ENCODE peak calls at places on chromosome 14, in seven cellular contexts. K is colonic mucosa, F is NCI-H1048, A is PC-3, R is foreskin keratinocyte, X is memory B cell, Y is BJ. M is an unnamed sample.

GRCh38 chr14:83171761-83172160 is 1638.1 kb upstream of the SEL1L start:
- DNase-seq in Y (no peak), K (no peak), A (no peak), F (no peak), X (no peak), R (no peak), M (no peak)

GRCh38 chr14:33435911-33436310 is 497.2 kb downstream of the NPAS3 start:
- DNase-seq in F (no peak), A (peak), K (no peak), R (peak), X (no peak), Y (peak), M (no peak)

GRCh38 chr14:69318241-69318640 is 58.3 kb downstream of the GALNT16 start:
- DNase-seq in R (no peak), X (peak), K (no peak), A (no peak), Y (no peak), F (no peak), M (no peak)

GRCh38 chr14:93015039-93015438 is 92.1 kb downstream of the CHGA start:
- DNase-seq in X (no peak), F (no peak), R (no peak), A (no peak), K (no peak), Y (no peak), M (no peak)

GRCh38 chr14:73725116-73726024 is 11.2 kb upstream of the PNMA1 start:
- DNase-seq in A (no peak), X (no peak), Y (no peak), K (no peak), R (no peak), F (no peak), M (no peak)

GRCh38 chr14:95493503-95493902 is 22.9 kb downstream of the SYNE3 start:
- DNase-seq in X (no peak), F (no peak), Y (no peak), K (no peak), R (no peak), A (no peak), M (no peak)

GRCh38 chr14:48563465-48563864 is 888.1 kb upstream of the MDGA2 start:
- DNase-seq in A (peak), K (no peak), F (no peak), R (peak), Y (no peak), X (no peak), M (no peak)

GRCh38 chr14:73833530-73834257 is 17.9 kb upstream of the PTGR2 start:
- DNase-seq in A (no peak), R (no peak), X (no peak), F (no peak), K (no peak), Y (no peak), M (peak)

GRCh38 chr14:101395779-101396178 is 165.5 kb upstream of the DIO3 start:
- DNase-seq in Y (no peak), R (no peak), F (no peak), A (no peak), X (no peak), K (no peak), M (no peak)

GRCh38 chr14:65229431-65230286 is 127.3 kb upstream of the MAX start:
- DNase-seq in K (peak), X (no peak), Y (no peak), F (peak), A (no peak), R (no peak), M (no peak)

GRCh38 chr14:30834353-30834752 is 40.0 kb upstream of the COCH start:
- DNase-seq in Y (no peak), R (no peak), F (no peak), X (no peak), A (no peak), K (no peak), M (no peak)

GRCh38 chr14:21921453-21921852 is 247.8 kb upstream of the OR4E1 start:
- DNase-seq in F (no peak), K (no peak), R (no peak), A (peak), X (no peak), Y (no peak), M (no peak)

GRCh38 chr14:57486767-57487379 is 6.8 kb downstream of the CCDC198 start:
- DNase-seq in X (no peak), F (no peak), A (peak), Y (no peak), K (no peak), R (no peak), M (no peak)